ENCODE peak calls at places on chromosome 3, in eight cellular contexts. R is pancreas; C is A673; N is activated CD8-positive, alpha-beta T cell treated with anti-CD3 and anti-CD28 coated beads for 36 hours; A is effector memory CD4-positive, alpha-beta T cell; Q is activated CD4-positive, CD25-positive, alpha-beta regulatory T cell; I is sciatic nerve; V is NCI-H2029. H is an unnamed sample.

GRCh38 chr3:53775834-53776251 is 70.4 kb downstream of the CHDH start:
- DNase-seq in R (no peak), C (no peak), N (no peak), A (no peak), Q (no peak), I (no peak), V (no peak), H (no peak)

GRCh38 chr3:56630966-56631365 is 52.1 kb downstream of the TASOR start:
- DNase-seq in R (no peak), C (no peak), N (no peak), A (no peak), Q (no peak), I (no peak), V (no peak), H (no peak)

GRCh38 chr3:135837977-135838636 is 127.4 kb upstream of the PPP2R3A start:
- DNase-seq in R (no peak), C (no peak), N (no peak), A (no peak), Q (no peak), I (no peak), V (no peak), H (no peak)

GRCh38 chr3:30607032-30607833 is 832 bp downstream of the TGFBR2 start:
- DNase-seq in R (peak; percentile 86), C (peak; percentile 61), N (peak; percentile 78), A (peak; percentile 39), Q (peak; percentile 45), I (peak; percentile 86), V (peak; percentile 6), H (peak; percentile 28)

GRCh38 chr3:134029256-134029733 is 430 bp downstream of the SLCO2A1 start:
- DNase-seq in R (no peak), C (no peak), N (peak; percentile 10), A (no peak), Q (no peak), I (no peak), V (no peak), H (no peak)

GRCh38 chr3:116059421-116060096 is 385.7 kb downstream of the LSAMP start:
- DNase-seq in R (no peak), C (peak; percentile 96), N (no peak), A (no peak), Q (no peak), I (no peak), V (no peak), H (peak; percentile 9)

GRCh38 chr3:48475188-48475587 is 28.7 kb downstream of the ATRIP start:
- DNase-seq in R (peak; percentile 43), C (no peak), N (no peak), A (no peak), Q (no peak), I (no peak), V (no peak), H (no peak)

GRCh38 chr3:177473184-177473583 is 275.9 kb upstream of the TBL1XR1 start:
- DNase-seq in R (no peak), C (no peak), N (no peak), A (no peak), Q (no peak), I (no peak), V (no peak), H (no peak)

GRCh38 chr3:16134173-16134928 is 40.1 kb upstream of the GALNT15 start:
- DNase-seq in R (no peak), C (no peak), N (no peak), A (no peak), Q (no peak), I (no peak), V (no peak), H (no peak)

GRCh38 chr3:188396251-188396650 is 242.3 kb downstream of the LPP start:
- DNase-seq in R (no peak), C (no peak), N (no peak), A (no peak), Q (no peak), I (no peak), V (no peak), H (no peak)

GRCh38 chr3:136928240-136928639 is 29.5 kb upstream of the IL20RB start:
- DNase-seq in R (no peak), C (no peak), N (peak; percentile 37), A (no peak), Q (no peak), I (no peak), V (no peak), H (no peak)

GRCh38 chr3:97960561-97961275 is 11.5 kb downstream of the RIOX2 start:
- DNase-seq in R (no peak), C (no peak), N (no peak), A (no peak), Q (no peak), I (no peak), V (no peak), H (no peak)

GRCh38 chr3:8994226-8994625 is 31.0 kb upstream of the RAD18 start:
- DNase-seq in R (no peak), C (no peak), N (no peak), A (no peak), Q (no peak), I (no peak), V (no peak), H (no peak)

GRCh38 chr3:153768559-153769469 is 352.4 kb upstream of the ARHGEF26 start:
- DNase-seq in R (peak; percentile 62), C (peak; percentile 75), N (peak; percentile 56), A (peak; percentile 13), Q (peak; percentile 7), I (no peak), V (peak; percentile 19), H (peak; percentile 72)

H was measured in SK-MEL-5.